ENCODE peak calls at places on chromosomes 12 and 14, in ten cellular contexts. Y is PC-3, F is IMR-90, C is left ventricle myocardium inferior, Z is adrenal gland, M is stomach, Q is tibial artery, V is heart right ventricle, K is colonic mucosa, R is Caco-2. J is an unnamed sample.

GRCh38 chr12:49553512-49554088 is 14.3 kb downstream of the MCRS1 start:
- DNase-seq in Y (peak; percentile 60), F (no peak), C (no peak), Z (no peak), M (no peak), Q (no peak), V (no peak), K (no peak), R (no peak), J (no peak)

GRCh38 chr12:32454075-32454474 is 54.7 kb downstream of the FGD4 start:
- DNase-seq in Y (peak; percentile 68), F (peak; percentile 67), C (no peak), Z (no peak), M (no peak), Q (no peak), V (no peak), K (no peak), R (no peak), J (no peak)

GRCh38 chr12:12791756-12792346 is 6.4 kb downstream of the APOLD1 start:
- DNase-seq in Y (no peak), F (peak; percentile 22), C (peak; percentile 23), Z (peak; percentile 14), M (no peak), Q (no peak), V (no peak), K (no peak), R (no peak), J (no peak)

GRCh38 chr12:40013847-40014246 is 92.0 kb downstream of the SLC2A13 start:
- DNase-seq in Y (no peak), F (no peak), C (no peak), Z (no peak), M (no peak), Q (no peak), V (no peak), K (no peak), R (no peak), J (no peak)

GRCh38 chr14:35078082-35078481 is 32.0 kb downstream of the FAM177A1 start:
- DNase-seq in Y (no peak), F (no peak), C (no peak), Z (no peak), M (no peak), Q (no peak), V (no peak), K (peak; percentile 33), R (no peak), J (no peak)

GRCh38 chr14:91872011-91872476 is 4.7 kb upstream of the TC2N start:
- DNase-seq in Y (peak; percentile 20), F (no peak), C (no peak), Z (no peak), M (peak; percentile 75), Q (peak; percentile 82), V (no peak), K (no peak), R (no peak), J (no peak)

GRCh38 chr14:21059842-21060589 is 2.4 kb downstream of the RNASE8 start:
- DNase-seq in Y (no peak), F (no peak), C (no peak), Z (no peak), M (no peak), Q (no peak), V (no peak), K (peak; percentile 19), R (no peak), J (no peak)

GRCh38 chr12:104792570-104792969 is 165.5 kb downstream of the SLC41A2 start:
- DNase-seq in Y (peak; percentile 94), F (peak; percentile 86), C (no peak), Z (peak; percentile 77), M (no peak), Q (peak; percentile 67), V (no peak), K (peak; percentile 29), R (no peak), J (no peak)

GRCh38 chr12:31011746-31012567 is 61.7 kb upstream of the DDX11 start:
- DNase-seq in Y (no peak), F (no peak), C (no peak), Z (no peak), M (no peak), Q (no peak), V (no peak), K (no peak), R (no peak), J (no peak)

DNA sequence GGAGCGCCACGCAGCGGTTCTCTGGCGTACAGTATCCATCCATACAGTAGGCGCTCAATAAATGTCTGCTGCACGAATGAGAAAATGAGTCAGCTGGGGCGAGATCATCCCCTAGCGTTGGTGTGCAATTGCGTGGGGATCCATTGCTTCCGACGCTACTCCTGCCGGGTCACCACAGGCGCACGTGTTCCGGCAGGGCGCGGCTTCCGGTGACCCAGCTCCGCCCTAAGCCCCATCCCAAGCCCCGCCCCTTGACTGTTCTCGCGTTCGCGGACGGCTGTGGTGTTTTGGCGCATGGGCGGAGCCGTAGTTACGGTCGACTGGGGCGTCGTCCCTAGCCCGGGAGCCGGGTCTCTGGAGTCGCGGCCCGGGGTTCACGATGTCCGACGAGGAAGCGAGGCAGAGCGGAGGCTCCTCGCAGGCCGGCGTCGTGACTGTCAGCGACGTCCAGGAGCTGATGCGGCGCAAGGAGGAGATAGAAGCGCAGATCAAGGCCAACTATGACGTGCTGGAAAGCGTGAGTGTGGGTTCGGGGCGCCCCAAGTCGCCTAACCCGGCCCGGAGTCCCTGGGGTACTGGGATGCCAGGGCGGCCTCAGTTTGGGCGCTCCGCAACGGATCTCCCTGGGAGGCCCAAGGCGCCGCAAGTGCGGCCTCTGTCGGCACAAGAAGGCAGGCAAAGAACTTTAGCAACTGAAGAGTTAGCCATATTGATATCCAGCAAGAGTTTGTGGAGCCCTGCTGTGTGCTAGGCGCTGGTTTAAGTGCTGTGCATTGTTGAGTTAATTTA is at the start of gene PSMD9:
- DNase-seq in Y (peak; percentile 99), F (peak; percentile 97), C (peak; percentile 98), Z (peak; percentile 98), M (peak; percentile 99), Q (peak; percentile 96), V (peak; percentile 98), K (peak; percentile 99), R (peak; percentile 98), J (peak; percentile 98)
- TF ChIP-seq CTCF in Y (peak; percentile 73), F (peak; percentile 82), C (peak; percentile 72), Z (peak; percentile 46), M (peak; percentile 62), Q (peak; percentile 75), V (peak; percentile 54), K (peak; percentile 48), R (peak; percentile 50), J (peak; percentile 23)

GRCh38 chr12:68370006-68370590 is 37.9 kb upstream of the MDM1 start:
- DNase-seq in Y (peak; percentile 71), F (no peak), C (no peak), Z (no peak), M (no peak), Q (no peak), V (no peak), K (no peak), R (no peak), J (no peak)
- H3K4me1 ChIP-seq in Y (peaks cover 38% of the 10 kb centered on the region), F (peaks cover 2% of the 10 kb centered on the region), C (peaks cover 32% of the 10 kb centered on the region), Z (peaks cover 7% of the 10 kb centered on the region), M (peaks cover 7% of the 10 kb centered on the region), Q (peaks cover 14% of the 10 kb centered on the region), V (peaks cover 13% of the 10 kb centered on the region), K (no peaks in the 10 kb centered on the region), R (no peaks in the 10 kb centered on the region), J (no peaks in the 10 kb centered on the region)

GRCh38 chr14:98174031-98174430 is 1098.0 kb downstream of the BCL11B start:
- DNase-seq in Y (no peak), F (no peak), C (no peak), Z (no peak), M (no peak), Q (no peak), V (no peak), K (no peak), R (no peak), J (no peak)
- H3K27me3 ChIP-seq in Y (no peaks in the 10 kb centered on the region), F (no peaks in the 10 kb centered on the region), C (no peaks in the 10 kb centered on the region), Z (no peaks in the 10 kb centered on the region), M (no peaks in the 10 kb centered on the region), Q (no peaks in the 10 kb centered on the region), V (no peaks in the 10 kb centered on the region), K (no peaks in the 10 kb centered on the region), R (no peaks in the 10 kb centered on the region), J (no peaks in the 10 kb centered on the region)

DNA sequence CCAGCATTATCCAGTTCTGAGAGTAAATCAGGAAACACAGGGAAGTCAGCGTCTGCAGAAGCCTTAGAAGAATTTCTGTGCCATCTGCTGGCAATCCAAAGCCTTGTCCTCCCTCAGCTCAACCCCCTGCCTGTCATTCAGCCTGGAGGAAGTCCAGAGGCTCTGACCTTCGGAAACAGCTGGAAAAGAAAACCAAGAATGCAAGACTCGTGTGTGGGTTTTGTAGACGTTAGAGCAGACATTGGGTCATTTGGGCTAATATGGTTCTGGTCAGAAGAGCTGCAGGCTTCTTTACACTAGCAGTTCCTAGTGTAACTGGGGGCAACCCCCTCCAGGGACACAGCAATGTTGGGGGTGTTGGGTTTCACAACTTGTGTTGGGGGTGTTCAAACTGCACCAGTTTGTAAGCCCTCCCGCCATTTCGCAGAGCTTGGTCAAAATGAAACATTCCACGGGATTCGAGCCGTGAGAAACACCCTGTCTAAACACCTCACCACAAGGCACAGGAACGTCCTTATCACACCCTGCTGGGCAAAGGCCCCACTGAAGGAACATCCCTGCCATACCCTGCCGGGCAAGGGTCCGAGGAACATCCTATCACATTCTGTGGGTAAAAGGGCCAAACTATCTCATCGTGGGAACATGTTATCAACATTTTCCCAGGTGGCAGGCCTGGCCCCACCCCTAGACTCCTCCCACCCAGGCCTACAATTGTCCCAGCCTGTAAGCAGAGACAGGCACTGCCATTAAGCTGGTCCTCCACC is 21.0 kb upstream of the SERPINA4 start:
- DNase-seq in Y (no peak), F (peak; percentile 9), C (no peak), Z (peak; percentile 34), M (no peak), Q (no peak), V (no peak), K (no peak), R (no peak), J (no peak)
- TF ChIP-seq CTCF in Y (no peak), F (no peak), C (no peak), Z (no peak), M (no peak), Q (no peak), V (no peak), K (no peak), R (no peak), J (no peak)

GRCh38 chr12:120544691-120545090 is 10.5 kb downstream of the RNF10 start:
- DNase-seq in Y (peak; percentile 34), F (no peak), C (no peak), Z (no peak), M (no peak), Q (no peak), V (no peak), K (no peak), R (no peak), J (no peak)
- H3K4me1 ChIP-seq in Y (peaks cover 46% of the 10 kb centered on the region), F (no peaks in the 10 kb centered on the region), C (peaks cover 100% of the 10 kb centered on the region), Z (peaks cover 79% of the 10 kb centered on the region), M (peaks cover 63% of the 10 kb centered on the region), Q (peaks cover 63% of the 10 kb centered on the region), V (peaks cover 65% of the 10 kb centered on the region), K (peaks cover 13% of the 10 kb centered on the region), R (peaks cover 24% of the 10 kb centered on the region), J (peaks cover 2% of the 10 kb centered on the region)

GRCh38 chr14:44771495-44771894 is 190.3 kb downstream of the KLHL28 start:
- DNase-seq in Y (peak; percentile 49), F (no peak), C (no peak), Z (no peak), M (no peak), Q (no peak), V (no peak), K (no peak), R (no peak), J (no peak)
- H3K27me3 ChIP-seq in Y (no peaks in the 10 kb centered on the region), F (no peaks in the 10 kb centered on the region), C (no peaks in the 10 kb centered on the region), Z (no peaks in the 10 kb centered on the region), M (no peaks in the 10 kb centered on the region), Q (no peaks in the 10 kb centered on the region), V (no peaks in the 10 kb centered on the region), K (no peaks in the 10 kb centered on the region), R (no peaks in the 10 kb centered on the region), J (no peaks in the 10 kb centered on the region)

GRCh38 chr14:63308723-63309317 is 9.9 kb downstream of the GPHB5 start:
- DNase-seq in Y (peak; percentile 55), F (peak; percentile 29), C (no peak), Z (peak; percentile 11), M (no peak), Q (no peak), V (no peak), K (no peak), R (peak; percentile 53), J (no peak)
- TF ChIP-seq CTCF in Y (peak; percentile 82), F (peak; percentile 51), C (peak; percentile 54), Z (no peak), M (no peak), Q (peak; percentile 20), V (no peak), K (no peak), R (peak; percentile 59), J (no peak)